ENCODE peak calls at places on chromosomes 16 and 17, in nine cellular contexts. One of them, this sample, is unnamed.

GRCh38 chr17:34117332-34117731 is 137.8 kb upstream of the CCL2 start:
- DNase-seq in NCI-H524: no peak
- DNase-seq in naive B cell: no peak
- DNase-seq in stimulated activated CD4-positive, alpha-beta T cell treated with anti-CD3 and anti-CD28 coated beads, TNF-alpha, amount 100 ng/mL, for 48 hours: no peak
- DNase-seq in activated naive CD4-positive, alpha-beta T cell treated with Interleukin-2 at 50 U/mL for 16 hours: no peak
- DNase-seq in NCI-H2081: no peak
- DNase-seq in AG04450: no peak
- DNase-seq in T-helper 9 cell: no peak
- DNase-seq in A549: no peak
- DNase-seq in this sample: no peak

GRCh38 chr16:85564277-85565051 is 48.7 kb upstream of the GSE1 start:
- DNase-seq in NCI-H524: no peak
- DNase-seq in naive B cell: no peak
- DNase-seq in stimulated activated CD4-positive, alpha-beta T cell treated with anti-CD3 and anti-CD28 coated beads, TNF-alpha, amount 100 ng/mL, for 48 hours: no peak
- DNase-seq in activated naive CD4-positive, alpha-beta T cell treated with Interleukin-2 at 50 U/mL for 16 hours: peak
- DNase-seq in NCI-H2081: no peak
- DNase-seq in AG04450: no peak
- DNase-seq in T-helper 9 cell: no peak
- DNase-seq in A549: no peak
- DNase-seq in this sample: peak

GRCh38 chr16:58732545-58733247 is 1.4 kb downstream of the GOT2 start:
- DNase-seq in NCI-H524: no peak
- DNase-seq in naive B cell: no peak
- DNase-seq in stimulated activated CD4-positive, alpha-beta T cell treated with anti-CD3 and anti-CD28 coated beads, TNF-alpha, amount 100 ng/mL, for 48 hours: no peak
- DNase-seq in activated naive CD4-positive, alpha-beta T cell treated with Interleukin-2 at 50 U/mL for 16 hours: no peak
- DNase-seq in NCI-H2081: no peak
- DNase-seq in AG04450: no peak
- DNase-seq in T-helper 9 cell: no peak
- DNase-seq in A549: no peak
- DNase-seq in this sample: peak

GRCh38 chr17:18059283-18059682 is 20.1 kb downstream of the GID4 start:
- DNase-seq in NCI-H524: no peak
- DNase-seq in naive B cell: no peak
- DNase-seq in stimulated activated CD4-positive, alpha-beta T cell treated with anti-CD3 and anti-CD28 coated beads, TNF-alpha, amount 100 ng/mL, for 48 hours: no peak
- DNase-seq in activated naive CD4-positive, alpha-beta T cell treated with Interleukin-2 at 50 U/mL for 16 hours: no peak
- DNase-seq in NCI-H2081: no peak
- DNase-seq in AG04450: no peak
- DNase-seq in T-helper 9 cell: no peak
- DNase-seq in A549: no peak
- DNase-seq in this sample: no peak

GRCh38 chr16:57998484-57998883 is 2.0 kb downstream of the ZNF319 start:
- DNase-seq in NCI-H524: no peak
- DNase-seq in naive B cell: no peak
- DNase-seq in stimulated activated CD4-positive, alpha-beta T cell treated with anti-CD3 and anti-CD28 coated beads, TNF-alpha, amount 100 ng/mL, for 48 hours: peak
- DNase-seq in activated naive CD4-positive, alpha-beta T cell treated with Interleukin-2 at 50 U/mL for 16 hours: peak
- DNase-seq in NCI-H2081: no peak
- DNase-seq in AG04450: no peak
- DNase-seq in T-helper 9 cell: peak
- DNase-seq in A549: no peak
- DNase-seq in this sample: no peak

GRCh38 chr16:68374251-68374805 is 63.5 kb downstream of the PRMT7 start:
- DNase-seq in NCI-H524: no peak
- DNase-seq in naive B cell: no peak
- DNase-seq in stimulated activated CD4-positive, alpha-beta T cell treated with anti-CD3 and anti-CD28 coated beads, TNF-alpha, amount 100 ng/mL, for 48 hours: no peak
- DNase-seq in activated naive CD4-positive, alpha-beta T cell treated with Interleukin-2 at 50 U/mL for 16 hours: no peak
- DNase-seq in NCI-H2081: no peak
- DNase-seq in AG04450: no peak
- DNase-seq in T-helper 9 cell: no peak
- DNase-seq in A549: no peak
- DNase-seq in this sample: peak

GRCh38 chr17:33055171-33055611 is 63.5 kb downstream of the SPACA3 start:
- DNase-seq in NCI-H524: no peak
- DNase-seq in naive B cell: no peak
- DNase-seq in stimulated activated CD4-positive, alpha-beta T cell treated with anti-CD3 and anti-CD28 coated beads, TNF-alpha, amount 100 ng/mL, for 48 hours: no peak
- DNase-seq in activated naive CD4-positive, alpha-beta T cell treated with Interleukin-2 at 50 U/mL for 16 hours: no peak
- DNase-seq in NCI-H2081: no peak
- DNase-seq in AG04450: no peak
- DNase-seq in T-helper 9 cell: no peak
- DNase-seq in A549: no peak
- DNase-seq in this sample: no peak

GRCh38 chr17:17545031-17545820 is 46.3 kb downstream of the PEMT start:
- DNase-seq in NCI-H524: no peak
- DNase-seq in naive B cell: no peak
- DNase-seq in stimulated activated CD4-positive, alpha-beta T cell treated with anti-CD3 and anti-CD28 coated beads, TNF-alpha, amount 100 ng/mL, for 48 hours: no peak
- DNase-seq in activated naive CD4-positive, alpha-beta T cell treated with Interleukin-2 at 50 U/mL for 16 hours: no peak
- DNase-seq in NCI-H2081: no peak
- DNase-seq in AG04450: no peak
- DNase-seq in T-helper 9 cell: no peak
- DNase-seq in A549: no peak
- DNase-seq in this sample: no peak

GRCh38 chr17:29495011-29495410 is 71.8 kb downstream of the ABHD15 start:
- DNase-seq in NCI-H524: no peak
- DNase-seq in naive B cell: no peak
- DNase-seq in stimulated activated CD4-positive, alpha-beta T cell treated with anti-CD3 and anti-CD28 coated beads, TNF-alpha, amount 100 ng/mL, for 48 hours: no peak
- DNase-seq in activated naive CD4-positive, alpha-beta T cell treated with Interleukin-2 at 50 U/mL for 16 hours: no peak
- DNase-seq in NCI-H2081: no peak
- DNase-seq in AG04450: peak
- DNase-seq in T-helper 9 cell: no peak
- DNase-seq in A549: no peak
- DNase-seq in this sample: no peak

GRCh38 chr17:28372203-28372944 is 880 bp downstream of the SARM1 start:
- DNase-seq in NCI-H524: peak
- DNase-seq in naive B cell: no peak
- DNase-seq in stimulated activated CD4-positive, alpha-beta T cell treated with anti-CD3 and anti-CD28 coated beads, TNF-alpha, amount 100 ng/mL, for 48 hours: no peak
- DNase-seq in activated naive CD4-positive, alpha-beta T cell treated with Interleukin-2 at 50 U/mL for 16 hours: peak
- DNase-seq in NCI-H2081: no peak
- DNase-seq in AG04450: no peak
- DNase-seq in T-helper 9 cell: no peak
- DNase-seq in A549: no peak
- DNase-seq in this sample: peak

GRCh38 chr17:19569785-19570496 is 36.3 kb downstream of the SLC47A1 start:
- DNase-seq in NCI-H524: no peak
- DNase-seq in naive B cell: peak
- DNase-seq in stimulated activated CD4-positive, alpha-beta T cell treated with anti-CD3 and anti-CD28 coated beads, TNF-alpha, amount 100 ng/mL, for 48 hours: no peak
- DNase-seq in activated naive CD4-positive, alpha-beta T cell treated with Interleukin-2 at 50 U/mL for 16 hours: no peak
- DNase-seq in NCI-H2081: no peak
- DNase-seq in AG04450: no peak
- DNase-seq in T-helper 9 cell: no peak
- DNase-seq in A549: no peak
- DNase-seq in this sample: peak

GRCh38 chr17:46783031-46783593 is 35.4 kb downstream of the WNT3 start:
- DNase-seq in NCI-H524: no peak
- DNase-seq in naive B cell: no peak
- DNase-seq in stimulated activated CD4-positive, alpha-beta T cell treated with anti-CD3 and anti-CD28 coated beads, TNF-alpha, amount 100 ng/mL, for 48 hours: no peak
- DNase-seq in activated naive CD4-positive, alpha-beta T cell treated with Interleukin-2 at 50 U/mL for 16 hours: no peak
- DNase-seq in NCI-H2081: no peak
- DNase-seq in AG04450: no peak
- DNase-seq in T-helper 9 cell: no peak
- DNase-seq in A549: no peak
- DNase-seq in this sample: peak

GRCh38 chr17:27618417-27618816 is 12.6 kb upstream of the LGALS9 start:
- DNase-seq in NCI-H524: no peak
- DNase-seq in naive B cell: no peak
- DNase-seq in stimulated activated CD4-positive, alpha-beta T cell treated with anti-CD3 and anti-CD28 coated beads, TNF-alpha, amount 100 ng/mL, for 48 hours: no peak
- DNase-seq in activated naive CD4-positive, alpha-beta T cell treated with Interleukin-2 at 50 U/mL for 16 hours: no peak
- DNase-seq in NCI-H2081: no peak
- DNase-seq in AG04450: no peak
- DNase-seq in T-helper 9 cell: no peak
- DNase-seq in A549: no peak
- DNase-seq in this sample: no peak

GRCh38 chr16:22353933-22354541 is 20.4 kb downstream of the CDR2 start:
- DNase-seq in NCI-H524: no peak
- DNase-seq in naive B cell: no peak
- DNase-seq in stimulated activated CD4-positive, alpha-beta T cell treated with anti-CD3 and anti-CD28 coated beads, TNF-alpha, amount 100 ng/mL, for 48 hours: no peak
- DNase-seq in activated naive CD4-positive, alpha-beta T cell treated with Interleukin-2 at 50 U/mL for 16 hours: no peak
- DNase-seq in NCI-H2081: no peak
- DNase-seq in AG04450: no peak
- DNase-seq in T-helper 9 cell: no peak
- DNase-seq in A549: no peak
- DNase-seq in this sample: no peak

GRCh38 chr17:27825459-27825858 is 25.1 kb upstream of the NOS2 start:
- DNase-seq in NCI-H524: no peak
- DNase-seq in naive B cell: no peak
- DNase-seq in stimulated activated CD4-positive, alpha-beta T cell treated with anti-CD3 and anti-CD28 coated beads, TNF-alpha, amount 100 ng/mL, for 48 hours: no peak
- DNase-seq in activated naive CD4-positive, alpha-beta T cell treated with Interleukin-2 at 50 U/mL for 16 hours: no peak
- DNase-seq in NCI-H2081: no peak
- DNase-seq in AG04450: no peak
- DNase-seq in T-helper 9 cell: no peak
- DNase-seq in A549: no peak
- DNase-seq in this sample: no peak

GRCh38 chr17:50603340-50603739 is 31.3 kb upstream of the ABCC3 start:
- DNase-seq in NCI-H524: peak
- DNase-seq in naive B cell: no peak
- DNase-seq in stimulated activated CD4-positive, alpha-beta T cell treated with anti-CD3 and anti-CD28 coated beads, TNF-alpha, amount 100 ng/mL, for 48 hours: no peak
- DNase-seq in activated naive CD4-positive, alpha-beta T cell treated with Interleukin-2 at 50 U/mL for 16 hours: no peak
- DNase-seq in NCI-H2081: peak
- DNase-seq in AG04450: no peak
- DNase-seq in T-helper 9 cell: no peak
- DNase-seq in A549: peak
- DNase-seq in this sample: peak

GRCh38 chr16:83870830-83871229 is 28.1 kb upstream of the MLYCD start:
- DNase-seq in NCI-H524: no peak
- DNase-seq in naive B cell: no peak
- DNase-seq in stimulated activated CD4-positive, alpha-beta T cell treated with anti-CD3 and anti-CD28 coated beads, TNF-alpha, amount 100 ng/mL, for 48 hours: no peak
- DNase-seq in activated naive CD4-positive, alpha-beta T cell treated with Interleukin-2 at 50 U/mL for 16 hours: no peak
- DNase-seq in NCI-H2081: no peak
- DNase-seq in AG04450: no peak
- DNase-seq in T-helper 9 cell: no peak
- DNase-seq in A549: no peak
- DNase-seq in this sample: no peak

GRCh38 chr16:72162105-72162680 is 9.8 kb downstream of the PMFBP1 start:
- DNase-seq in NCI-H524: peak
- DNase-seq in naive B cell: no peak
- DNase-seq in stimulated activated CD4-positive, alpha-beta T cell treated with anti-CD3 and anti-CD28 coated beads, TNF-alpha, amount 100 ng/mL, for 48 hours: no peak
- DNase-seq in activated naive CD4-positive, alpha-beta T cell treated with Interleukin-2 at 50 U/mL for 16 hours: no peak
- DNase-seq in NCI-H2081: no peak
- DNase-seq in AG04450: no peak
- DNase-seq in T-helper 9 cell: no peak
- DNase-seq in A549: no peak
- DNase-seq in this sample: no peak

GRCh38 chr17:4998666-4999428 is 1.1 kb downstream of the KIF1C start:
- DNase-seq in NCI-H524: no peak
- DNase-seq in naive B cell: no peak
- DNase-seq in stimulated activated CD4-positive, alpha-beta T cell treated with anti-CD3 and anti-CD28 coated beads, TNF-alpha, amount 100 ng/mL, for 48 hours: no peak
- DNase-seq in activated naive CD4-positive, alpha-beta T cell treated with Interleukin-2 at 50 U/mL for 16 hours: no peak
- DNase-seq in NCI-H2081: no peak
- DNase-seq in AG04450: no peak
- DNase-seq in T-helper 9 cell: no peak
- DNase-seq in A549: peak
- DNase-seq in this sample: peak

GRCh38 chr17:37064956-37065355 is 116.2 kb downstream of the AATF start:
- DNase-seq in NCI-H524: no peak
- DNase-seq in naive B cell: no peak
- DNase-seq in stimulated activated CD4-positive, alpha-beta T cell treated with anti-CD3 and anti-CD28 coated beads, TNF-alpha, amount 100 ng/mL, for 48 hours: no peak
- DNase-seq in activated naive CD4-positive, alpha-beta T cell treated with Interleukin-2 at 50 U/mL for 16 hours: no peak
- DNase-seq in NCI-H2081: no peak
- DNase-seq in AG04450: no peak
- DNase-seq in T-helper 9 cell: no peak
- DNase-seq in A549: no peak
- DNase-seq in this sample: no peak

GRCh38 chr17:55527520-55528118 is 16.4 kb upstream of the SMIM36 start:
- DNase-seq in NCI-H524: peak
- DNase-seq in naive B cell: no peak
- DNase-seq in stimulated activated CD4-positive, alpha-beta T cell treated with anti-CD3 and anti-CD28 coated beads, TNF-alpha, amount 100 ng/mL, for 48 hours: no peak
- DNase-seq in activated naive CD4-positive, alpha-beta T cell treated with Interleukin-2 at 50 U/mL for 16 hours: no peak
- DNase-seq in NCI-H2081: peak
- DNase-seq in AG04450: peak
- DNase-seq in T-helper 9 cell: no peak
- DNase-seq in A549: peak
- DNase-seq in this sample: peak

GRCh38 chr17:2391597-2392251 is 9.1 kb downstream of the MNT start:
- DNase-seq in NCI-H524: no peak
- DNase-seq in naive B cell: no peak
- DNase-seq in stimulated activated CD4-positive, alpha-beta T cell treated with anti-CD3 and anti-CD28 coated beads, TNF-alpha, amount 100 ng/mL, for 48 hours: no peak
- DNase-seq in activated naive CD4-positive, alpha-beta T cell treated with Interleukin-2 at 50 U/mL for 16 hours: no peak
- DNase-seq in NCI-H2081: no peak
- DNase-seq in AG04450: no peak
- DNase-seq in T-helper 9 cell: no peak
- DNase-seq in A549: no peak
- DNase-seq in this sample: no peak

GRCh38 chr17:77396610-77397009 is 255.8 kb downstream of the SEC14L1 start:
- DNase-seq in NCI-H524: no peak
- DNase-seq in naive B cell: no peak
- DNase-seq in stimulated activated CD4-positive, alpha-beta T cell treated with anti-CD3 and anti-CD28 coated beads, TNF-alpha, amount 100 ng/mL, for 48 hours: no peak
- DNase-seq in activated naive CD4-positive, alpha-beta T cell treated with Interleukin-2 at 50 U/mL for 16 hours: no peak
- DNase-seq in NCI-H2081: no peak
- DNase-seq in AG04450: no peak
- DNase-seq in T-helper 9 cell: no peak
- DNase-seq in A549: no peak
- DNase-seq in this sample: no peak

GRCh38 chr17:38628441-38628840 is 22.7 kb upstream of the SRCIN1 start:
- DNase-seq in NCI-H524: peak
- DNase-seq in naive B cell: no peak
- DNase-seq in stimulated activated CD4-positive, alpha-beta T cell treated with anti-CD3 and anti-CD28 coated beads, TNF-alpha, amount 100 ng/mL, for 48 hours: no peak
- DNase-seq in activated naive CD4-positive, alpha-beta T cell treated with Interleukin-2 at 50 U/mL for 16 hours: no peak
- DNase-seq in NCI-H2081: no peak
- DNase-seq in AG04450: no peak
- DNase-seq in T-helper 9 cell: no peak
- DNase-seq in A549: peak
- DNase-seq in this sample: peak

GRCh38 chr16:50530277-50531236 is 17.6 kb upstream of the NKD1 start:
- DNase-seq in NCI-H524: no peak
- DNase-seq in naive B cell: no peak
- DNase-seq in stimulated activated CD4-positive, alpha-beta T cell treated with anti-CD3 and anti-CD28 coated beads, TNF-alpha, amount 100 ng/mL, for 48 hours: no peak
- DNase-seq in activated naive CD4-positive, alpha-beta T cell treated with Interleukin-2 at 50 U/mL for 16 hours: no peak
- DNase-seq in NCI-H2081: no peak
- DNase-seq in AG04450: no peak
- DNase-seq in T-helper 9 cell: no peak
- DNase-seq in A549: no peak
- DNase-seq in this sample: no peak

GRCh38 chr16:22813223-22813945 is 578 bp upstream of the HS3ST2 start:
- DNase-seq in NCI-H524: no peak
- DNase-seq in naive B cell: no peak
- DNase-seq in stimulated activated CD4-positive, alpha-beta T cell treated with anti-CD3 and anti-CD28 coated beads, TNF-alpha, amount 100 ng/mL, for 48 hours: peak
- DNase-seq in activated naive CD4-positive, alpha-beta T cell treated with Interleukin-2 at 50 U/mL for 16 hours: no peak
- DNase-seq in NCI-H2081: no peak
- DNase-seq in AG04450: no peak
- DNase-seq in T-helper 9 cell: no peak
- DNase-seq in A549: no peak
- DNase-seq in this sample: peak

GRCh38 chr16:19687279-19687678 is 30.7 kb downstream of the KNOP1 start:
- DNase-seq in NCI-H524: no peak
- DNase-seq in naive B cell: no peak
- DNase-seq in stimulated activated CD4-positive, alpha-beta T cell treated with anti-CD3 and anti-CD28 coated beads, TNF-alpha, amount 100 ng/mL, for 48 hours: no peak
- DNase-seq in activated naive CD4-positive, alpha-beta T cell treated with Interleukin-2 at 50 U/mL for 16 hours: no peak
- DNase-seq in NCI-H2081: no peak
- DNase-seq in AG04450: no peak
- DNase-seq in T-helper 9 cell: no peak
- DNase-seq in A549: no peak
- DNase-seq in this sample: no peak

GRCh38 chr16:46687486-46687885 is 1.5 kb downstream of the VPS35 start:
- DNase-seq in NCI-H524: no peak
- DNase-seq in naive B cell: no peak
- DNase-seq in stimulated activated CD4-positive, alpha-beta T cell treated with anti-CD3 and anti-CD28 coated beads, TNF-alpha, amount 100 ng/mL, for 48 hours: no peak
- DNase-seq in activated naive CD4-positive, alpha-beta T cell treated with Interleukin-2 at 50 U/mL for 16 hours: no peak
- DNase-seq in NCI-H2081: no peak
- DNase-seq in AG04450: no peak
- DNase-seq in T-helper 9 cell: no peak
- DNase-seq in A549: no peak
- DNase-seq in this sample: no peak

GRCh38 chr17:36722121-36722902 is 120.9 kb downstream of the MRM1 start:
- DNase-seq in NCI-H524: peak
- DNase-seq in naive B cell: peak
- DNase-seq in stimulated activated CD4-positive, alpha-beta T cell treated with anti-CD3 and anti-CD28 coated beads, TNF-alpha, amount 100 ng/mL, for 48 hours: peak
- DNase-seq in activated naive CD4-positive, alpha-beta T cell treated with Interleukin-2 at 50 U/mL for 16 hours: peak
- DNase-seq in NCI-H2081: peak
- DNase-seq in AG04450: no peak
- DNase-seq in T-helper 9 cell: peak
- DNase-seq in A549: no peak
- DNase-seq in this sample: peak

GRCh38 chr17:60139438-60140285 is 10.1 kb upstream of the CA4 start:
- DNase-seq in NCI-H524: no peak
- DNase-seq in naive B cell: peak
- DNase-seq in stimulated activated CD4-positive, alpha-beta T cell treated with anti-CD3 and anti-CD28 coated beads, TNF-alpha, amount 100 ng/mL, for 48 hours: peak
- DNase-seq in activated naive CD4-positive, alpha-beta T cell treated with Interleukin-2 at 50 U/mL for 16 hours: peak
- DNase-seq in NCI-H2081: no peak
- DNase-seq in AG04450: peak
- DNase-seq in T-helper 9 cell: peak
- DNase-seq in A549: peak
- DNase-seq in this sample: no peak

GRCh38 chr16:66717776-66718175 is 21.2 kb upstream of the CMTM4 start:
- DNase-seq in NCI-H524: no peak
- DNase-seq in naive B cell: no peak
- DNase-seq in stimulated activated CD4-positive, alpha-beta T cell treated with anti-CD3 and anti-CD28 coated beads, TNF-alpha, amount 100 ng/mL, for 48 hours: no peak
- DNase-seq in activated naive CD4-positive, alpha-beta T cell treated with Interleukin-2 at 50 U/mL for 16 hours: no peak
- DNase-seq in NCI-H2081: no peak
- DNase-seq in AG04450: no peak
- DNase-seq in T-helper 9 cell: no peak
- DNase-seq in A549: no peak
- DNase-seq in this sample: no peak

This sample was measured in NCI-H82.